ENCODE peak calls at places on chromosomes 1 and 21, in seven cellular contexts. K is foreskin fibroblast, N is SJSA1, I is fibroblast of mammary gland, L is cardiac fibroblast, Z is tibial artery, A is H7. P is an unnamed sample.

GRCh38 chr1:174243451-174244000 is 84.2 kb downstream of the RABGAP1L start:
- DNase-seq in K (no peak), N (peak; percentile 9), I (no peak), L (no peak), Z (no peak), A (no peak), P (no peak)

GRCh38 chr1:234869182-234870019 is 259.2 kb downstream of the TOMM20 start:
- DNase-seq in K (no peak), N (no peak), I (no peak), L (no peak), Z (no peak), A (no peak), P (no peak)

GRCh38 chr1:150513275-150513885 is 2.2 kb upstream of the FALEC start:
- DNase-seq in K (peak; percentile 79), N (no peak), I (peak; percentile 24), L (no peak), Z (no peak), A (no peak), P (no peak)

GRCh38 chr1:41547781-41548560 is 63.5 kb upstream of the EDN2 start:
- DNase-seq in K (no peak), N (no peak), I (peak; percentile 4), L (no peak), Z (peak; percentile 38), A (no peak), P (no peak)

GRCh38 chr21:18951291-18952038 is 547.9 kb upstream of the TMPRSS15 start:
- DNase-seq in K (no peak), N (no peak), I (peak; percentile 0), L (no peak), Z (no peak), A (peak; percentile 18), P (peak; percentile 5)

GRCh38 chr1:166129006-166129405 is 37.8 kb downstream of the FAM78B start:
- DNase-seq in K (no peak), N (no peak), I (no peak), L (no peak), Z (no peak), A (no peak), P (no peak)

GRCh38 chr1:246875041-246876026 is 56.4 kb downstream of the AHCTF1 start:
- DNase-seq in K (peak; percentile 77), N (peak; percentile 62), I (peak; percentile 78), L (peak; percentile 32), Z (no peak), A (no peak), P (peak; percentile 9)

GRCh38 chr1:209505044-209505443 is 78.5 kb upstream of the CAMK1G start:
- DNase-seq in K (no peak), N (no peak), I (no peak), L (no peak), Z (no peak), A (no peak), P (no peak)

GRCh38 chr1:3803905-3804626 is 7.8 kb upstream of the LRRC47 start:
- DNase-seq in K (no peak), N (no peak), I (no peak), L (peak; percentile 48), Z (no peak), A (no peak), P (no peak)

GRCh38 chr1:114154146-114154962 is 685 bp upstream of the SYT6 start:
- DNase-seq in K (peak; percentile 57), N (no peak), I (peak; percentile 18), L (peak; percentile 18), Z (no peak), A (peak; percentile 87), P (no peak)

GRCh38 chr21:45818276-45818903 is 163.2 kb upstream of the COL6A1 start:
- DNase-seq in K (peak; percentile 59), N (peak; percentile 86), I (peak; percentile 95), L (peak; percentile 72), Z (peak; percentile 11), A (no peak), P (no peak)

GRCh38 chr21:42696516-42697040 is 43.2 kb downstream of the PDE9A start:
- DNase-seq in K (no peak), N (no peak), I (no peak), L (no peak), Z (no peak), A (peak; percentile 17), P (no peak)

GRCh38 chr1:208233546-208233945 is 10.6 kb downstream of the PLXNA2 start:
- DNase-seq in K (peak; percentile 57), N (peak; percentile 52), I (no peak), L (no peak), Z (peak; percentile 82), A (peak; percentile 78), P (no peak)

GRCh38 chr1:29122662-29122986 is 1.1 kb downstream of the TMEM200B start:
- DNase-seq in K (peak; percentile 97), N (no peak), I (peak; percentile 87), L (peak; percentile 86), Z (peak; percentile 92), A (peak; percentile 86), P (no peak)

GRCh38 chr1:16387201-16388185 is 20.5 kb downstream of the SZRD1 start:
- DNase-seq in K (no peak), N (no peak), I (no peak), L (peak; percentile 44), Z (no peak), A (no peak), P (no peak)
- H3K4me3 ChIP-seq in K (no peak overlapping the region), N (peak overlapping the region; percentile 6), I (no peak overlapping the region), L (peak overlapping the region; percentile 27), Z (peak overlapping the region; percentile 50), A (no peak overlapping the region), P (no peak overlapping the region)

GRCh38 chr1:108575241-108575850 is 15.4 kb downstream of the EEIG2 start:
- DNase-seq in K (peak; percentile 16), N (no peak), I (peak; percentile 64), L (peak; percentile 36), Z (no peak), A (no peak), P (no peak)
- H3K4me3 ChIP-seq in K (no peak overlapping the region), N (no peak overlapping the region), I (no peak overlapping the region), L (no peak overlapping the region), Z (no peak overlapping the region), A (no peak overlapping the region), P (no peak overlapping the region)

DNA sequence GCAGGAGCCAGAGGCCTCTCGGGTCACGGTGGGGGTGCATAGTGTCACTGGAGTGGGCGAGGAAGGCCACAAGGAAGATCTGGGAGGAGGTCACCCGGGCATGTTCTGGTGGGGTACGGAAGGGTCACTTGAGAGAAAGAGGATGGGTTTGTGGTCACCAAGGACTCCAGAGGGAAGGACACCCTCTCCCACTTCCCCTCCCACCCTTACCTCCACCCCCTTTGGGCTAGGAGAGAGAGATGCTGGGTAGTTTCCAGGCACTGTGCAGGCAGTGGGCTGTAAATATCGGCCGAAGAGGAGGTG is 703 bp downstream of the AMIGO1 start:
- DNase-seq in K (no peak), N (no peak), I (no peak), L (no peak), Z (no peak), A (no peak), P (no peak)
- H3K4me3 ChIP-seq in K (peak overlapping the region; percentile 66), N (no peak overlapping the region), I (no peak overlapping the region), L (no peak overlapping the region), Z (peak overlapping the region; percentile 89), A (peak overlapping the region; percentile 72), P (peak overlapping the region; percentile 52)

DNA sequence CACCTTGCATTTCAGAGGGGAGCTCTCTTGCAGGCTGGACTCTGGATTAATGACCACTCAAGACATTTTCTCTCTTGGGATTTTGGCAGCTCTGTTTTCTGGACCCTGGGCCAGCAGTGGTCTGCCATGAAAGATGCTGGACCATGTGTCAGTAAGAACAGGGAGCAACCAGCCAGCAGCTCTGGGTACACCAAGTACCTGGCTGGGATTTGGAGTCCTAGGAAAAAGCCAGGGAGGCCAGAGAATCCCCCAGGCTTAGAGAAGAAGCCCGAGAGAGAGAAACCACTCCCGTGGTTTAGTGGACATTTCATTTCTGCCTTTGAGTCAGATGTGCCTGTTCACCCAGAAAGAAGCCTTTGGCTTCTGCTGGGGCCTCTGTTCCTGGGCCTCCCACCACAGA is 2.5 kb downstream of the NFASC start:
- DNase-seq in K (no peak), N (no peak), I (no peak), L (no peak), Z (no peak), A (no peak), P (no peak)
- H3K4me3 ChIP-seq in K (no peak overlapping the region), N (no peak overlapping the region), I (no peak overlapping the region), L (no peak overlapping the region), Z (no peak overlapping the region), A (no peak overlapping the region), P (no peak overlapping the region)

GRCh38 chr1:156494309-156494895 is 6.2 kb downstream of the MEF2D start:
- DNase-seq in K (no peak), N (no peak), I (no peak), L (no peak), Z (no peak), A (no peak), P (no peak)
- H3K4me3 ChIP-seq in K (no peak overlapping the region), N (no peak overlapping the region), I (no peak overlapping the region), L (no peak overlapping the region), Z (peak overlapping the region; percentile 29), A (no peak overlapping the region), P (no peak overlapping the region)

GRCh38 chr21:29305068-29305467 is 6.3 kb downstream of the BACH1 start:
- DNase-seq in K (no peak), N (no peak), I (peak; percentile 27), L (no peak), Z (no peak), A (no peak), P (no peak)
- H3K4me3 ChIP-seq in K (no peak overlapping the region), N (no peak overlapping the region), I (no peak overlapping the region), L (no peak overlapping the region), Z (no peak overlapping the region), A (no peak overlapping the region), P (no peak overlapping the region)

GRCh38 chr1:115531806-115532359 is 109.9 kb upstream of the VANGL1 start:
- DNase-seq in K (no peak), N (no peak), I (no peak), L (peak; percentile 41), Z (no peak), A (no peak), P (no peak)
- H3K4me3 ChIP-seq in K (no peak overlapping the region), N (no peak overlapping the region), I (no peak overlapping the region), L (no peak overlapping the region), Z (no peak overlapping the region), A (no peak overlapping the region), P (no peak overlapping the region)

GRCh38 chr1:145720556-145720877 is 1.2 kb downstream of the CD160 start:
- DNase-seq in K (peak; percentile 82), N (peak; percentile 92), I (peak; percentile 84), L (peak; percentile 30), Z (no peak), A (no peak), P (peak; percentile 66)
- H3K4me3 ChIP-seq in K (no peak overlapping the region), N (peak overlapping the region; percentile 22), I (no peak overlapping the region), L (peak overlapping the region; percentile 54), Z (peak overlapping the region; percentile 49), A (no peak overlapping the region), P (no peak overlapping the region)